ENCODE peak calls at places on chromosomes 2 and 18, in seven cellular contexts. Z is AG09309; S is WERI-Rb-1; X is nucleus accumbens; K is C1 segment of cervical spinal cord; D is stimulated activated CD4-positive, alpha-beta T cell treated with anti-CD3 and anti-CD28 coated beads, Interleukin-12 subunit alpha, Interleukin-12 subunit beta, amount 100 ng/mL, for 48 hours; P is NCI-H1105. U is an unnamed sample.

GRCh38 chr2:156803243-156803642 is 367.1 kb downstream of the GPD2 start:
- DNase-seq in Z (no peak), S (peak; percentile 84), X (no peak), K (no peak), D (no peak), P (peak; percentile 39), U (no peak)

GRCh38 chr2:105775809-105776559 is 31.3 kb downstream of the NCK2 start:
- DNase-seq in Z (no peak), S (no peak), X (no peak), K (no peak), D (no peak), P (peak; percentile 13), U (no peak)

GRCh38 chr18:36321636-36322407 is 24.3 kb downstream of the FHOD3 start:
- DNase-seq in Z (no peak), S (no peak), X (no peak), K (no peak), D (no peak), P (no peak), U (no peak)

GRCh38 chr2:159064446-159065301 is 96.2 kb downstream of the TANC1 start:
- DNase-seq in Z (peak; percentile 49), S (no peak), X (no peak), K (no peak), D (no peak), P (no peak), U (no peak)

GRCh38 chr2:119227346-119227745 is 3.7 kb downstream of the STEAP3 start:
- DNase-seq in Z (no peak), S (no peak), X (no peak), K (no peak), D (no peak), P (no peak), U (no peak)

GRCh38 chr2:42809131-42809875 is 16.9 kb upstream of the HAAO start:
- DNase-seq in Z (peak; percentile 25), S (no peak), X (no peak), K (no peak), D (peak; percentile 39), P (peak; percentile 40), U (no peak)

GRCh38 chr18:26473721-26474120 is 74.6 kb downstream of the KCTD1 start:
- DNase-seq in Z (no peak), S (no peak), X (no peak), K (no peak), D (no peak), P (no peak), U (no peak)

GRCh38 chr18:67417864-67418523 is 98.5 kb downstream of the DSEL start:
- DNase-seq in Z (no peak), S (no peak), X (no peak), K (no peak), D (peak; percentile 1), P (no peak), U (no peak)

GRCh38 chr2:20429528-20429927 is 17.3 kb upstream of the RHOB start:
- DNase-seq in Z (no peak), S (peak; percentile 2), X (no peak), K (no peak), D (no peak), P (no peak), U (no peak)

GRCh38 chr2:179990676-179991317 is 16.3 kb downstream of the CWC22 start:
- DNase-seq in Z (no peak), S (no peak), X (no peak), K (no peak), D (no peak), P (no peak), U (no peak)

GRCh38 chr18:10951631-10952544 is 197.5 kb downstream of the PIEZO2 start:
- DNase-seq in Z (no peak), S (no peak), X (no peak), K (no peak), D (no peak), P (no peak), U (no peak)

GRCh38 chr2:150219861-150220260 is 267.6 kb downstream of the RND3 start:
- DNase-seq in Z (no peak), S (no peak), X (no peak), K (no peak), D (no peak), P (no peak), U (no peak)

GRCh38 chr18:59570101-59570875 is 126.9 kb downstream of the CCBE1 start:
- DNase-seq in Z (no peak), S (peak; percentile 94), X (no peak), K (no peak), D (no peak), P (no peak), U (no peak)

GRCh38 chr2:11128258-11128951 is 26.9 kb upstream of the SLC66A3 start:
- DNase-seq in Z (peak; percentile 11), S (no peak), X (no peak), K (no peak), D (no peak), P (no peak), U (no peak)

GRCh38 chr2:146540271-146540932 is 1304.4 kb upstream of the ACVR2A start:
- DNase-seq in Z (no peak), S (no peak), X (no peak), K (no peak), D (no peak), P (no peak), U (no peak)

GRCh38 chr2:210660-211059 is 53.2 kb downstream of the SH3YL1 start:
- DNase-seq in Z (no peak), S (no peak), X (no peak), K (no peak), D (no peak), P (no peak), U (no peak)

GRCh38 chr2:63821396-63821795 is 20.3 kb upstream of the UGP2 start:
- DNase-seq in Z (no peak), S (no peak), X (no peak), K (no peak), D (no peak), P (no peak), U (no peak)

GRCh38 chr2:106129150-106129549 is 65.0 kb downstream of the UXS1 start:
- DNase-seq in Z (no peak), S (no peak), X (no peak), K (no peak), D (no peak), P (no peak), U (no peak)

GRCh38 chr2:199798881-199799580 is 52.0 kb downstream of the FTCDNL1 start:
- DNase-seq in Z (no peak), S (no peak), X (peak; percentile 39), K (no peak), D (no peak), P (no peak), U (no peak)

GRCh38 chr2:66024396-66024795 is 410.5 kb upstream of the MEIS1 start:
- DNase-seq in Z (no peak), S (peak; percentile 8), X (no peak), K (no peak), D (no peak), P (no peak), U (no peak)

GRCh38 chr2:45343618-45344017 is 267.4 kb downstream of the SRBD1 start:
- DNase-seq in Z (no peak), S (no peak), X (no peak), K (no peak), D (no peak), P (no peak), U (no peak)

GRCh38 chr2:120814352-120814751 is 78.7 kb downstream of the GLI2 start:
- DNase-seq in Z (no peak), S (no peak), X (no peak), K (no peak), D (no peak), P (no peak), U (no peak)

GRCh38 chr2:43149482-43150107 is 76.8 kb downstream of the ZFP36L2 start:
- DNase-seq in Z (no peak), S (no peak), X (no peak), K (no peak), D (peak; percentile 65), P (no peak), U (no peak)

GRCh38 chr18:12639990-12640880 is 17.7 kb downstream of the SPIRE1 start:
- DNase-seq in Z (no peak), S (no peak), X (no peak), K (no peak), D (no peak), P (no peak), U (no peak)

GRCh38 chr2:214410918-214411554 is at the start of gene VWC2L:
- DNase-seq in Z (peak; percentile 18), S (peak; percentile 40), X (peak; percentile 66), K (peak; percentile 0), D (no peak), P (no peak), U (peak; percentile 42)

GRCh38 chr2:238669581-238670340 is 178.1 kb upstream of the TWIST2 start:
- DNase-seq in Z (no peak), S (no peak), X (no peak), K (no peak), D (no peak), P (no peak), U (no peak)

GRCh38 chr2:204749319-204749718 is 204.0 kb downstream of the PARD3B start:
- DNase-seq in Z (peak; percentile 54), S (no peak), X (no peak), K (no peak), D (no peak), P (no peak), U (no peak)

GRCh38 chr18:80108122-80108536 is 933 bp upstream of the ADNP2 start:
- DNase-seq in Z (no peak), S (no peak), X (no peak), K (no peak), D (no peak), P (no peak), U (no peak)

GRCh38 chr2:45241061-45241561 is 231.9 kb upstream of the SIX2 start:
- DNase-seq in Z (peak; percentile 84), S (no peak), X (no peak), K (no peak), D (no peak), P (no peak), U (no peak)

GRCh38 chr18:45090526-45091140 is 409.9 kb downstream of the SETBP1 start:
- DNase-seq in Z (no peak), S (no peak), X (no peak), K (no peak), D (no peak), P (no peak), U (no peak)

GRCh38 chr18:49913221-49913620 is 99.9 kb upstream of the ACAA2 start:
- DNase-seq in Z (no peak), S (no peak), X (no peak), K (no peak), D (no peak), P (no peak), U (no peak)

GRCh38 chr2:152638590-152638989 is 78.7 kb downstream of the PRPF40A start:
- DNase-seq in Z (no peak), S (no peak), X (no peak), K (no peak), D (no peak), P (no peak), U (no peak)

GRCh38 chr2:168599738-168600137 is 143.7 kb downstream of the CERS6 start:
- DNase-seq in Z (no peak), S (no peak), X (no peak), K (no peak), D (no peak), P (no peak), U (no peak)

GRCh38 chr2:36523153-36523552 is 74.8 kb downstream of the FEZ2 start:
- DNase-seq in Z (no peak), S (no peak), X (no peak), K (no peak), D (no peak), P (no peak), U (no peak)

GRCh38 chr2:221529943-221530652 is 42.0 kb downstream of the EPHA4 start:
- DNase-seq in Z (peak; percentile 66), S (no peak), X (no peak), K (no peak), D (no peak), P (peak; percentile 77), U (no peak)

GRCh38 chr2:159684796-159685195 is 27.5 kb upstream of the MARCHF7 start:
- DNase-seq in Z (no peak), S (no peak), X (no peak), K (no peak), D (no peak), P (no peak), U (no peak)

GRCh38 chr2:5666798-5667197 is 25.4 kb upstream of the SOX11 start:
- DNase-seq in Z (no peak), S (no peak), X (no peak), K (no peak), D (no peak), P (no peak), U (no peak)

GRCh38 chr2:203340791-203341487 is 12.7 kb downstream of the ABI2 start:
- DNase-seq in Z (peak; percentile 55), S (no peak), X (no peak), K (no peak), D (no peak), P (no peak), U (no peak)

U was measured in HL-60.